ENCODE peak calls at places on chromosome 20, in seven cellular contexts. N is right lobe of liver, I is adrenal gland, Y is HCT116, D is sigmoid colon, H is testis, J is A549. W is an unnamed sample.
A peak's percentile ranks its signal among the peaks of the same experiment; 100 is the strongest.

GRCh38 chr20:33554914-33555420 is 65.1 kb downstream of the CBFA2T2 start:
- DNase-seq in H (no peak), N (no peak), J (peak; percentile 78), Y (peak; percentile 24), D (no peak), I (peak; percentile 19), W (no peak)

GRCh38 chr20:46070215-46070910 is 19.4 kb downstream of the NCOA5 start:
- DNase-seq in Y (no peak), D (no peak), J (no peak), N (no peak), I (no peak), H (no peak), W (no peak)

GRCh38 chr20:52532674-52533073 is 341.1 kb upstream of the ZFP64 start:
- DNase-seq in D (no peak), Y (no peak), I (no peak), H (no peak), N (no peak), J (no peak), W (no peak)

GRCh38 chr20:24610341-24611115 is 141.1 kb downstream of the SYNDIG1 start:
- DNase-seq in Y (no peak), H (no peak), J (no peak), D (no peak), I (no peak), N (no peak), W (no peak)

GRCh38 chr20:38926934-38927616 is 858 bp downstream of the FAM83D start:
- DNase-seq in I (no peak), D (no peak), H (no peak), Y (no peak), J (no peak), N (no peak), W (no peak)

GRCh38 chr20:31901615-31902014 is 31.2 kb downstream of the TTLL9 start:
- DNase-seq in N (no peak), D (peak; percentile 17), Y (no peak), J (no peak), H (no peak), I (no peak), W (no peak)

GRCh38 chr20:1664911-1665310 is 7.3 kb upstream of the SIRPG start:
- DNase-seq in D (no peak), H (no peak), N (no peak), Y (no peak), J (no peak), I (no peak), W (no peak)

GRCh38 chr20:12433724-12434123 is 516.0 kb downstream of the BTBD3 start:
- DNase-seq in J (no peak), H (no peak), N (no peak), I (no peak), D (no peak), Y (no peak), W (no peak)

GRCh38 chr20:57435498-57436222 is 44.5 kb downstream of the RBM38 start:
- DNase-seq in H (peak; percentile 91), Y (peak; percentile 88), J (no peak), D (peak; percentile 83), N (peak; percentile 90), I (peak; percentile 40), W (peak; percentile 20)

GRCh38 chr20:56393133-56393472 is 658 bp downstream of the CSTF1 start:
- DNase-seq in J (no peak), H (no peak), D (no peak), N (no peak), I (no peak), Y (no peak), W (no peak)

GRCh38 chr20:672975-673604 is 2.5 kb downstream of the SCRT2 start:
- DNase-seq in N (no peak), J (peak; percentile 65), I (no peak), D (no peak), Y (no peak), H (no peak), W (no peak)

GRCh38 chr20:23145281-23145700 is 59.2 kb upstream of the CD93 start:
- DNase-seq in D (peak; percentile 60), J (no peak), N (peak; percentile 42), H (no peak), Y (no peak), I (peak; percentile 58), W (no peak)

GRCh38 chr20:62405108-62405980 is 1.7 kb downstream of the CABLES2 start:
- DNase-seq in J (peak; percentile 43), D (peak; percentile 89), N (no peak), I (peak; percentile 64), Y (no peak), H (peak; percentile 66), W (peak; percentile 30)

DNA sequence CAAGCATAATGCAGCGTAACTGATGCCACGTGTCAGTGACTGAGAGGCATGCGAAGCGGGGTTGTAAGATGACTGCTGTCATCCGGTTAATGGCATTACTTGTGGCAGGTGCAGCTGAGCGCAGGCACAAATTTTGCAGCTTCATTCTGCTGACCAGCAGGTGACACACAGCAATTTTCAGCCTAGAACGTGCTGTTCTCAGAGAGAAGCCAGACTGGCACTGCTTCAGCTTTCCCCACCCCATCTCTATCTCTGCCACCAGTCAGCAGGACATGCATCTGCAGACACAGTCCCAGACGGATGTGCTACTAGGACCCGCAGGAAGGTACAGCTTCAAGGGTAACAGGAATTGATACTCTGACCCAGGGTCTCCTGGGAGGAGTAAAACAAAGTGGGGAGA is 221.8 kb downstream of the KIF16B start:
- DNase-seq in Y (no peak), J (no peak), I (no peak), H (no peak), N (no peak), D (no peak), W (no peak)
- TF ChIP-seq POLR2A in Y (no peak), J (no peak), I (no peak), H (no peak), N (no peak), D (no peak), W (no peak)

GRCh38 chr20:17825251-17825691 is 125.5 kb downstream of the BANF2 start:
- DNase-seq in I (peak; percentile 26), N (no peak), J (no peak), H (no peak), Y (no peak), D (no peak), W (no peak)

GRCh38 chr20:17828598-17829144 is 128.9 kb downstream of the BANF2 start:
- DNase-seq in N (no peak), I (no peak), D (peak; percentile 47), H (no peak), J (no peak), Y (no peak), W (no peak)

GRCh38 chr20:17824676-17825224 is 125.0 kb downstream of the BANF2 start:
- DNase-seq in J (no peak), D (peak; percentile 44), Y (no peak), H (no peak), N (no peak), I (no peak), W (no peak)

GRCh38 chr20:17827759-17828559 is 128.2 kb downstream of the BANF2 start:
- DNase-seq in I (no peak), J (no peak), Y (no peak), D (peak; percentile 59), H (no peak), N (no peak), W (no peak)

GRCh38 chr20:17825949-17826843 is 126.4 kb downstream of the BANF2 start:
- DNase-seq in D (peak; percentile 4), H (no peak), I (no peak), J (no peak), N (no peak), Y (no peak), W (no peak)
- H3K4me1 ChIP-seq in D (no peaks in the 10 kb centered on the region), H (no peaks in the 10 kb centered on the region), I (no peaks in the 10 kb centered on the region), J (peaks cover 2% of the 10 kb centered on the region), N (no peaks in the 10 kb centered on the region), Y (peaks cover 24% of the 10 kb centered on the region), W (no peaks in the 10 kb centered on the region)

DNA sequence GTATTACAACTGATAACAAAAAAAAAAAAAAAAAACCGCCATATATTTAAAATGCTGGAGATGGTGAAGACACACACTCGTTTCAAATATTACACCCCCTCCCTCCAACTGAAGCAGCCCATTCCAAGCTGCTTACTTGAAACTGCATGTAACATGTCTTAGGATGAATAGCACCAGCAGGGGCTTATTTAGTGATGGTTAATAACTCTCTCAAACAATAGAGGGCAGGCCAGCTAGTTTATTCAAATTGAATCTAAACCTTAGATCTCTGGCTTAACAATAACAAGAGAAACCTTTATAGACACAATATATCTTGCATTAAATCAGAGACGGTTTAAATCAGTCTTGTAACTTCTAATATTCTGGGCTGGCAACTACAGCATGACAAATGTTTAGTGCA is 9.3 kb upstream of the JPH2 start:
- DNase-seq in I (no peak), J (no peak), D (no peak), H (no peak), N (no peak), Y (no peak), W (no peak)
- TF ChIP-seq CTCF in I (no peak), J (peak; percentile 23), D (no peak), H (no peak), N (no peak), Y (peak; percentile 23), W (no peak)

GRCh38 chr20:50153153-50153499 is 397 bp downstream of the PEDS1 start:
- DNase-seq in J (no peak), N (no peak), Y (no peak), I (no peak), H (peak; percentile 39), D (peak; percentile 82), W (no peak)

GRCh38 chr20:50152394-50153152 is 950 bp downstream of the PEDS1 start:
- DNase-seq in D (no peak), Y (no peak), J (no peak), I (no peak), N (no peak), H (no peak), W (no peak)

GRCh38 chr20:50151034-50151743 is 2.3 kb downstream of the PEDS1 start:
- DNase-seq in Y (no peak), I (no peak), N (no peak), D (no peak), H (no peak), J (no peak), W (no peak)

GRCh38 chr20:50149481-50150254 is 3.9 kb downstream of the PEDS1 start:
- DNase-seq in D (no peak), H (no peak), I (no peak), N (no peak), Y (no peak), J (no peak), W (no peak)

GRCh38 chr20:50153500-50154377 is at the start of gene PEDS1:
- DNase-seq in I (peak; percentile 90), N (peak; percentile 93), J (peak; percentile 98), D (peak; percentile 96), Y (peak; percentile 66), H (peak; percentile 93), W (peak; percentile 76)
- TF ChIP-seq POLR2A in I (peak; percentile 89), N (peak; percentile 99), J (peak; percentile 66), D (peak; percentile 84), Y (peak; percentile 82), H (no peak), W (peak; percentile 94)

GRCh38 chr20:43849496-43850197 is 65.0 kb upstream of the TOX2 start:
- DNase-seq in H (peak; percentile 57), I (peak; percentile 34), Y (no peak), D (no peak), J (peak; percentile 51), N (peak; percentile 45), W (no peak)

GRCh38 chr20:43843965-43844660 is 70.5 kb upstream of the TOX2 start:
- DNase-seq in N (peak; percentile 30), J (no peak), H (no peak), D (peak; percentile 40), I (no peak), Y (no peak), W (no peak)

GRCh38 chr20:43843096-43843964 is 71.3 kb upstream of the TOX2 start:
- DNase-seq in D (peak; percentile 13), H (no peak), J (no peak), Y (no peak), I (no peak), N (peak; percentile 26), W (no peak)

GRCh38 chr20:43844778-43845614 is 69.7 kb upstream of the TOX2 start:
- DNase-seq in D (peak; percentile 20), J (no peak), H (peak; percentile 57), N (peak; percentile 25), Y (peak; percentile 74), I (peak; percentile 52), W (no peak)

GRCh38 chr20:43846516-43846905 is 68.1 kb upstream of the TOX2 start:
- DNase-seq in Y (no peak), N (peak; percentile 23), D (peak; percentile 44), I (no peak), J (no peak), H (no peak), W (no peak)
- H3K4me1 ChIP-seq in Y (peaks cover 41% of the 10 kb centered on the region), N (no peaks in the 10 kb centered on the region), D (no peaks in the 10 kb centered on the region), I (peaks cover 4% of the 10 kb centered on the region), J (peaks cover 54% of the 10 kb centered on the region), H (no peaks in the 10 kb centered on the region), W (no peaks in the 10 kb centered on the region)